ENCODE peak calls at places on chromosome 14, in four cellular contexts. One of them, this sample, is unnamed.

GRCh38 chr14:21408152-21408551 is 24.3 kb upstream of the SUPT16H start:
- DNase-seq in tibial nerve: no peak
- DNase-seq in hippocampal formation: no peak
- DNase-seq in activated CD4-positive, alpha-beta T cell treated with anti-CD3 and anti-CD28 coated beads for 4 hours: no peak
- DNase-seq in this sample: peak; percentile 13

GRCh38 chr14:30559638-30560071 is 697 bp downstream of the G2E3 start:
- DNase-seq in tibial nerve: no peak
- DNase-seq in hippocampal formation: no peak
- DNase-seq in activated CD4-positive, alpha-beta T cell treated with anti-CD3 and anti-CD28 coated beads for 4 hours: no peak
- DNase-seq in this sample: no peak

GRCh38 chr14:106690333-106690891 is 1164.0 kb downstream of the TMEM121 start:
- DNase-seq in tibial nerve: no peak
- DNase-seq in hippocampal formation: no peak
- DNase-seq in activated CD4-positive, alpha-beta T cell treated with anti-CD3 and anti-CD28 coated beads for 4 hours: no peak
- DNase-seq in this sample: no peak

GRCh38 chr14:64495252-64495651 is 8.4 kb downstream of the ZBTB25 start:
- DNase-seq in tibial nerve: no peak
- DNase-seq in hippocampal formation: no peak
- DNase-seq in activated CD4-positive, alpha-beta T cell treated with anti-CD3 and anti-CD28 coated beads for 4 hours: no peak
- DNase-seq in this sample: no peak

GRCh38 chr14:51540364-51540763 is 111.3 kb upstream of the FRMD6 start:
- DNase-seq in tibial nerve: no peak
- DNase-seq in hippocampal formation: no peak
- DNase-seq in activated CD4-positive, alpha-beta T cell treated with anti-CD3 and anti-CD28 coated beads for 4 hours: no peak
- DNase-seq in this sample: no peak

GRCh38 chr14:32709072-32709471 is 229.6 kb upstream of the NPAS3 start:
- DNase-seq in tibial nerve: peak; percentile 46
- DNase-seq in hippocampal formation: peak; percentile 23
- DNase-seq in activated CD4-positive, alpha-beta T cell treated with anti-CD3 and anti-CD28 coated beads for 4 hours: no peak
- DNase-seq in this sample: peak; percentile 11

GRCh38 chr14:76778546-76779215 is 17.4 kb downstream of the VASH1 start:
- DNase-seq in tibial nerve: no peak
- DNase-seq in hippocampal formation: no peak
- DNase-seq in activated CD4-positive, alpha-beta T cell treated with anti-CD3 and anti-CD28 coated beads for 4 hours: no peak
- DNase-seq in this sample: no peak

GRCh38 chr14:91311284-91311662 is 66.8 kb upstream of the GPR68 start:
- DNase-seq in tibial nerve: no peak
- DNase-seq in hippocampal formation: no peak
- DNase-seq in activated CD4-positive, alpha-beta T cell treated with anti-CD3 and anti-CD28 coated beads for 4 hours: peak; percentile 38
- DNase-seq in this sample: no peak

GRCh38 chr14:106691601-106692291 is 1165.4 kb downstream of the TMEM121 start:
- DNase-seq in tibial nerve: no peak
- DNase-seq in hippocampal formation: no peak
- DNase-seq in activated CD4-positive, alpha-beta T cell treated with anti-CD3 and anti-CD28 coated beads for 4 hours: peak; percentile 48
- DNase-seq in this sample: no peak

GRCh38 chr14:72247896-72248295 is 315.7 kb downstream of the RGS6 start:
- DNase-seq in tibial nerve: no peak
- DNase-seq in hippocampal formation: no peak
- DNase-seq in activated CD4-positive, alpha-beta T cell treated with anti-CD3 and anti-CD28 coated beads for 4 hours: no peak
- DNase-seq in this sample: no peak

GRCh38 chr14:104386281-104386841 is 193.2 kb upstream of the C14orf180 start:
- DNase-seq in tibial nerve: no peak
- DNase-seq in hippocampal formation: no peak
- DNase-seq in activated CD4-positive, alpha-beta T cell treated with anti-CD3 and anti-CD28 coated beads for 4 hours: no peak
- DNase-seq in this sample: no peak

GRCh38 chr14:105497671-105498429 is 6.8 kb downstream of the TEDC1 start:
- DNase-seq in tibial nerve: no peak
- DNase-seq in hippocampal formation: no peak
- DNase-seq in activated CD4-positive, alpha-beta T cell treated with anti-CD3 and anti-CD28 coated beads for 4 hours: no peak
- DNase-seq in this sample: no peak

GRCh38 chr14:89417469-89418225 is 614 bp upstream of the FOXN3 start:
- DNase-seq in tibial nerve: peak; percentile 59
- DNase-seq in hippocampal formation: peak; percentile 52
- DNase-seq in activated CD4-positive, alpha-beta T cell treated with anti-CD3 and anti-CD28 coated beads for 4 hours: peak; percentile 58
- DNase-seq in this sample: peak; percentile 61

GRCh38 chr14:100902295-100902694 is 1.2 kb downstream of the RTL1 start:
- DNase-seq in tibial nerve: no peak
- DNase-seq in hippocampal formation: no peak
- DNase-seq in activated CD4-positive, alpha-beta T cell treated with anti-CD3 and anti-CD28 coated beads for 4 hours: no peak
- DNase-seq in this sample: peak; percentile 31

GRCh38 chr14:32602699-32603098 is 273.6 kb downstream of the AKAP6 start:
- DNase-seq in tibial nerve: no peak
- DNase-seq in hippocampal formation: peak; percentile 2
- DNase-seq in activated CD4-positive, alpha-beta T cell treated with anti-CD3 and anti-CD28 coated beads for 4 hours: no peak
- DNase-seq in this sample: no peak

GRCh38 chr14:71240866-71241520 is 333.7 kb downstream of the PCNX1 start:
- DNase-seq in tibial nerve: no peak
- DNase-seq in hippocampal formation: no peak
- DNase-seq in activated CD4-positive, alpha-beta T cell treated with anti-CD3 and anti-CD28 coated beads for 4 hours: no peak
- DNase-seq in this sample: no peak

GRCh38 chr14:101410126-101410525 is 151.2 kb upstream of the DIO3 start:
- DNase-seq in tibial nerve: no peak
- DNase-seq in hippocampal formation: no peak
- DNase-seq in activated CD4-positive, alpha-beta T cell treated with anti-CD3 and anti-CD28 coated beads for 4 hours: no peak
- DNase-seq in this sample: no peak

GRCh38 chr14:89078021-89078676 is 253.7 kb downstream of the TTC8 start:
- DNase-seq in tibial nerve: no peak
- DNase-seq in hippocampal formation: no peak
- DNase-seq in activated CD4-positive, alpha-beta T cell treated with anti-CD3 and anti-CD28 coated beads for 4 hours: no peak
- DNase-seq in this sample: no peak

GRCh38 chr14:77580964-77581505 is 35.4 kb downstream of the SPTLC2 start:
- DNase-seq in tibial nerve: no peak
- DNase-seq in hippocampal formation: no peak
- DNase-seq in activated CD4-positive, alpha-beta T cell treated with anti-CD3 and anti-CD28 coated beads for 4 hours: no peak
- DNase-seq in this sample: no peak

GRCh38 chr14:20317720-20318119 is 12.0 kb upstream of the TTC5 start:
- DNase-seq in tibial nerve: no peak
- DNase-seq in hippocampal formation: no peak
- DNase-seq in activated CD4-positive, alpha-beta T cell treated with anti-CD3 and anti-CD28 coated beads for 4 hours: no peak
- DNase-seq in this sample: no peak

GRCh38 chr14:31169877-31170276 is 37.7 kb downstream of the HECTD1 start:
- DNase-seq in tibial nerve: no peak
- DNase-seq in hippocampal formation: no peak
- DNase-seq in activated CD4-positive, alpha-beta T cell treated with anti-CD3 and anti-CD28 coated beads for 4 hours: no peak
- DNase-seq in this sample: no peak

GRCh38 chr14:105317546-105317945 is 3.0 kb downstream of the PACS2 start:
- DNase-seq in tibial nerve: no peak
- DNase-seq in hippocampal formation: peak; percentile 38
- DNase-seq in activated CD4-positive, alpha-beta T cell treated with anti-CD3 and anti-CD28 coated beads for 4 hours: no peak
- DNase-seq in this sample: no peak

GRCh38 chr14:62015248-62015647 is 253.0 kb downstream of the SNAPC1 start:
- DNase-seq in tibial nerve: no peak
- DNase-seq in hippocampal formation: no peak
- DNase-seq in activated CD4-positive, alpha-beta T cell treated with anti-CD3 and anti-CD28 coated beads for 4 hours: no peak
- DNase-seq in this sample: no peak

GRCh38 chr14:97177016-97177415 is 379.8 kb downstream of the VRK1 start:
- DNase-seq in tibial nerve: no peak
- DNase-seq in hippocampal formation: no peak
- DNase-seq in activated CD4-positive, alpha-beta T cell treated with anti-CD3 and anti-CD28 coated beads for 4 hours: peak; percentile 44
- DNase-seq in this sample: peak; percentile 58

GRCh38 chr14:58752782-58753181 is 115.0 kb downstream of the DACT1 start:
- DNase-seq in tibial nerve: peak; percentile 69
- DNase-seq in hippocampal formation: peak; percentile 50
- DNase-seq in activated CD4-positive, alpha-beta T cell treated with anti-CD3 and anti-CD28 coated beads for 4 hours: no peak
- DNase-seq in this sample: peak; percentile 21

GRCh38 chr14:103315368-103315911 is 18.6 kb upstream of the EIF5 start:
- DNase-seq in tibial nerve: no peak
- DNase-seq in hippocampal formation: no peak
- DNase-seq in activated CD4-positive, alpha-beta T cell treated with anti-CD3 and anti-CD28 coated beads for 4 hours: no peak
- DNase-seq in this sample: no peak

GRCh38 chr14:55073856-55074255 is 22.4 kb downstream of the MAPK1IP1L start:
- DNase-seq in tibial nerve: no peak
- DNase-seq in hippocampal formation: no peak
- DNase-seq in activated CD4-positive, alpha-beta T cell treated with anti-CD3 and anti-CD28 coated beads for 4 hours: no peak
- DNase-seq in this sample: no peak

GRCh38 chr14:24315243-24315806 is 4.0 kb downstream of the LTB4R start:
- DNase-seq in tibial nerve: no peak
- DNase-seq in hippocampal formation: no peak
- DNase-seq in activated CD4-positive, alpha-beta T cell treated with anti-CD3 and anti-CD28 coated beads for 4 hours: no peak
- DNase-seq in this sample: no peak

GRCh38 chr14:24513009-24513408 is 4.9 kb upstream of the CMA1 start:
- DNase-seq in tibial nerve: no peak
- DNase-seq in hippocampal formation: no peak
- DNase-seq in activated CD4-positive, alpha-beta T cell treated with anti-CD3 and anti-CD28 coated beads for 4 hours: no peak
- DNase-seq in this sample: no peak

GRCh38 chr14:25132734-25133422 is 82.9 kb upstream of the STXBP6 start:
- DNase-seq in tibial nerve: no peak
- DNase-seq in hippocampal formation: peak; percentile 63
- DNase-seq in activated CD4-positive, alpha-beta T cell treated with anti-CD3 and anti-CD28 coated beads for 4 hours: peak; percentile 14
- DNase-seq in this sample: peak; percentile 44

GRCh38 chr14:101369194-101369915 is 191.9 kb upstream of the DIO3 start:
- DNase-seq in tibial nerve: no peak
- DNase-seq in hippocampal formation: no peak
- DNase-seq in activated CD4-positive, alpha-beta T cell treated with anti-CD3 and anti-CD28 coated beads for 4 hours: no peak
- DNase-seq in this sample: no peak

GRCh38 chr14:22482085-22482694 is 106.8 kb downstream of the DAD1 start:
- DNase-seq in tibial nerve: no peak
- DNase-seq in hippocampal formation: no peak
- DNase-seq in activated CD4-positive, alpha-beta T cell treated with anti-CD3 and anti-CD28 coated beads for 4 hours: no peak
- DNase-seq in this sample: no peak

GRCh38 chr14:104957146-104958113 is 20.7 kb downstream of the AHNAK2 start:
- DNase-seq in tibial nerve: no peak
- DNase-seq in hippocampal formation: no peak
- DNase-seq in activated CD4-positive, alpha-beta T cell treated with anti-CD3 and anti-CD28 coated beads for 4 hours: no peak
- DNase-seq in this sample: no peak

GRCh38 chr14:67358914-67359313 is 690 bp downstream of the ATP6V1D start:
- DNase-seq in tibial nerve: no peak
- DNase-seq in hippocampal formation: no peak
- DNase-seq in activated CD4-positive, alpha-beta T cell treated with anti-CD3 and anti-CD28 coated beads for 4 hours: no peak
- DNase-seq in this sample: peak; percentile 19

GRCh38 chr14:55458800-55459577 is 18.6 kb upstream of the TBPL2 start:
- DNase-seq in tibial nerve: no peak
- DNase-seq in hippocampal formation: no peak
- DNase-seq in activated CD4-positive, alpha-beta T cell treated with anti-CD3 and anti-CD28 coated beads for 4 hours: no peak
- DNase-seq in this sample: no peak

GRCh38 chr14:78182722-78183121 is 12.5 kb downstream of the NRXN3 start:
- DNase-seq in tibial nerve: no peak
- DNase-seq in hippocampal formation: no peak
- DNase-seq in activated CD4-positive, alpha-beta T cell treated with anti-CD3 and anti-CD28 coated beads for 4 hours: no peak
- DNase-seq in this sample: no peak

GRCh38 chr14:76546426-76547221 is 170.7 kb downstream of the ESRRB start:
- DNase-seq in tibial nerve: no peak
- DNase-seq in hippocampal formation: no peak
- DNase-seq in activated CD4-positive, alpha-beta T cell treated with anti-CD3 and anti-CD28 coated beads for 4 hours: no peak
- DNase-seq in this sample: peak; percentile 50

GRCh38 chr14:29264865-29265264 is 498.3 kb downstream of the FOXG1 start:
- DNase-seq in tibial nerve: no peak
- DNase-seq in hippocampal formation: no peak
- DNase-seq in activated CD4-positive, alpha-beta T cell treated with anti-CD3 and anti-CD28 coated beads for 4 hours: no peak
- DNase-seq in this sample: no peak

GRCh38 chr14:62126885-62127478 is 364.8 kb downstream of the SNAPC1 start:
- DNase-seq in tibial nerve: peak; percentile 31
- DNase-seq in hippocampal formation: no peak
- DNase-seq in activated CD4-positive, alpha-beta T cell treated with anti-CD3 and anti-CD28 coated beads for 4 hours: peak; percentile 14
- DNase-seq in this sample: peak; percentile 58